ENCODE peak calls at places on chromosomes 2 and 18, in five cellular contexts. One of them, this sample, is unnamed.

GRCh38 chr2:178870703-178871102 is 63.5 kb upstream of the TTN start:
- DNase-seq in H7: no peak
- DNase-seq in tibial nerve: no peak
- DNase-seq in epithelial cell of esophagus: peak; percentile 73
- DNase-seq in lung: no peak
- DNase-seq in this sample: no peak

GRCh38 chr18:68428026-68428425 is 286.9 kb downstream of the TMX3 start:
- DNase-seq in H7: no peak
- DNase-seq in tibial nerve: no peak
- DNase-seq in epithelial cell of esophagus: peak; percentile 94
- DNase-seq in lung: no peak
- DNase-seq in this sample: no peak

GRCh38 chr2:43943323-43943722 is 52.5 kb downstream of the LRPPRC start:
- DNase-seq in H7: peak; percentile 9
- DNase-seq in epithelial cell of esophagus: no peak
- DNase-seq in tibial nerve: no peak
- DNase-seq in lung: no peak
- DNase-seq in this sample: no peak

GRCh38 chr2:116842164-116842563 is 972.3 kb upstream of the DDX18 start:
- DNase-seq in tibial nerve: no peak
- DNase-seq in epithelial cell of esophagus: no peak
- DNase-seq in lung: no peak
- DNase-seq in H7: no peak
- DNase-seq in this sample: no peak

GRCh38 chr2:85318222-85319182 is 9.3 kb downstream of the TGOLN2 start:
- DNase-seq in H7: no peak
- DNase-seq in tibial nerve: no peak
- DNase-seq in lung: no peak
- DNase-seq in epithelial cell of esophagus: peak; percentile 91
- DNase-seq in this sample: no peak

GRCh38 chr2:43605079-43605655 is 9.3 kb upstream of the THADA start:
- DNase-seq in H7: peak; percentile 28
- DNase-seq in epithelial cell of esophagus: peak; percentile 64
- DNase-seq in lung: no peak
- DNase-seq in tibial nerve: no peak
- DNase-seq in this sample: peak; percentile 17

GRCh38 chr2:171482308-171482707 is 40.0 kb upstream of the CYBRD1 start:
- DNase-seq in epithelial cell of esophagus: no peak
- DNase-seq in lung: no peak
- DNase-seq in H7: no peak
- DNase-seq in tibial nerve: no peak
- DNase-seq in this sample: no peak

GRCh38 chr2:205574041-205574440 is 108.3 kb upstream of the NRP2 start:
- DNase-seq in lung: no peak
- DNase-seq in epithelial cell of esophagus: peak; percentile 91
- DNase-seq in H7: no peak
- DNase-seq in tibial nerve: no peak
- DNase-seq in this sample: no peak

GRCh38 chr2:240573071-240573515 is 4.8 kb downstream of the RNPEPL1 start:
- DNase-seq in H7: no peak
- DNase-seq in tibial nerve: no peak
- DNase-seq in epithelial cell of esophagus: no peak
- DNase-seq in lung: no peak
- DNase-seq in this sample: no peak

GRCh38 chr2:197085665-197086064 is 159.2 kb upstream of the PGAP1 start:
- DNase-seq in lung: no peak
- DNase-seq in epithelial cell of esophagus: no peak
- DNase-seq in H7: no peak
- DNase-seq in tibial nerve: no peak
- DNase-seq in this sample: no peak

GRCh38 chr2:98086491-98087446 is at the start of gene VWA3B:
- DNase-seq in lung: peak; percentile 79
- DNase-seq in H7: peak; percentile 97
- DNase-seq in tibial nerve: no peak
- DNase-seq in epithelial cell of esophagus: peak; percentile 72
- DNase-seq in this sample: peak; percentile 25

GRCh38 chr2:68032702-68033101 is 30.1 kb downstream of the C1D start:
- DNase-seq in tibial nerve: no peak
- DNase-seq in lung: no peak
- DNase-seq in epithelial cell of esophagus: no peak
- DNase-seq in H7: no peak
- DNase-seq in this sample: no peak

GRCh38 chr2:101063352-101063751 is 61.3 kb downstream of the RPL31 start:
- DNase-seq in H7: no peak
- DNase-seq in tibial nerve: no peak
- DNase-seq in lung: no peak
- DNase-seq in epithelial cell of esophagus: no peak
- DNase-seq in this sample: no peak

GRCh38 chr2:164069542-164069941 is 333.7 kb upstream of the FIGN start:
- DNase-seq in epithelial cell of esophagus: no peak
- DNase-seq in tibial nerve: no peak
- DNase-seq in lung: no peak
- DNase-seq in H7: no peak
- DNase-seq in this sample: no peak

GRCh38 chr2:234256516-234256915 is 206.0 kb downstream of the SPP2 start:
- DNase-seq in H7: no peak
- DNase-seq in lung: no peak
- DNase-seq in tibial nerve: no peak
- DNase-seq in epithelial cell of esophagus: no peak
- DNase-seq in this sample: no peak

GRCh38 chr2:15287447-15288184 is 273.5 kb downstream of the NBAS start:
- DNase-seq in H7: no peak
- DNase-seq in tibial nerve: no peak
- DNase-seq in lung: no peak
- DNase-seq in epithelial cell of esophagus: no peak
- DNase-seq in this sample: no peak

GRCh38 chr18:12059334-12060181 is 34.1 kb upstream of the ANKRD62 start:
- DNase-seq in tibial nerve: no peak
- DNase-seq in lung: no peak
- DNase-seq in H7: no peak
- DNase-seq in epithelial cell of esophagus: no peak
- DNase-seq in this sample: no peak

GRCh38 chr2:15984367-15985255 is 44.3 kb downstream of the MYCN start:
- DNase-seq in tibial nerve: no peak
- DNase-seq in H7: peak; percentile 74
- DNase-seq in epithelial cell of esophagus: no peak
- DNase-seq in lung: no peak
- DNase-seq in this sample: peak; percentile 10

GRCh38 chr2:98468621-98469236 is 24.1 kb downstream of the INPP4A start:
- DNase-seq in tibial nerve: no peak
- DNase-seq in H7: no peak
- DNase-seq in epithelial cell of esophagus: peak; percentile 34
- DNase-seq in lung: no peak
- DNase-seq in this sample: no peak

GRCh38 chr2:28319118-28320008 is 73.3 kb upstream of the FOSL2 start:
- DNase-seq in H7: no peak
- DNase-seq in epithelial cell of esophagus: no peak
- DNase-seq in tibial nerve: no peak
- DNase-seq in lung: no peak
- DNase-seq in this sample: no peak

GRCh38 chr2:232365621-232366321 is 12.8 kb upstream of the ALPP start:
- DNase-seq in H7: peak; percentile 91
- DNase-seq in lung: no peak
- DNase-seq in tibial nerve: no peak
- DNase-seq in epithelial cell of esophagus: peak; percentile 43
- DNase-seq in this sample: no peak

GRCh38 chr18:31684279-31685096 is at the start of gene B4GALT6:
- DNase-seq in H7: peak; percentile 90
- DNase-seq in epithelial cell of esophagus: peak; percentile 20
- DNase-seq in tibial nerve: no peak
- DNase-seq in lung: no peak
- DNase-seq in this sample: peak; percentile 44

GRCh38 chr2:9207641-9208301 is 1.2 kb downstream of the ASAP2 start:
- DNase-seq in epithelial cell of esophagus: peak; percentile 54
- DNase-seq in H7: peak; percentile 80
- DNase-seq in tibial nerve: no peak
- DNase-seq in lung: peak; percentile 66
- DNase-seq in this sample: peak; percentile 10

GRCh38 chr18:23191952-23192662 is 56.8 kb downstream of the CABLES1 start:
- DNase-seq in epithelial cell of esophagus: peak; percentile 49
- DNase-seq in lung: no peak
- DNase-seq in tibial nerve: no peak
- DNase-seq in H7: no peak
- DNase-seq in this sample: no peak

GRCh38 chr2:211055438-211055837 is 499.0 kb downstream of the CPS1 start:
- DNase-seq in lung: no peak
- DNase-seq in H7: no peak
- DNase-seq in epithelial cell of esophagus: no peak
- DNase-seq in tibial nerve: no peak
- DNase-seq in this sample: no peak

GRCh38 chr2:70651727-70652126 is 98.1 kb upstream of the TGFA start:
- DNase-seq in epithelial cell of esophagus: no peak
- DNase-seq in tibial nerve: no peak
- DNase-seq in H7: no peak
- DNase-seq in lung: no peak
- DNase-seq in this sample: no peak

GRCh38 chr18:5456577-5457466 is 87.0 kb downstream of the EPB41L3 start:
- DNase-seq in epithelial cell of esophagus: no peak
- DNase-seq in lung: no peak
- DNase-seq in H7: peak; percentile 50
- DNase-seq in tibial nerve: no peak
- DNase-seq in this sample: no peak

GRCh38 chr2:146898083-146898482 is 946.7 kb upstream of the ACVR2A start:
- DNase-seq in lung: no peak
- DNase-seq in H7: no peak
- DNase-seq in tibial nerve: no peak
- DNase-seq in epithelial cell of esophagus: no peak
- DNase-seq in this sample: no peak

GRCh38 chr18:54551590-54551989 is 39.5 kb upstream of the DYNAP start:
- DNase-seq in lung: no peak
- DNase-seq in tibial nerve: no peak
- DNase-seq in H7: no peak
- DNase-seq in epithelial cell of esophagus: no peak
- DNase-seq in this sample: no peak

GRCh38 chr2:240389302-240389805 is 46.1 kb upstream of the GPC1 start:
- DNase-seq in tibial nerve: no peak
- DNase-seq in H7: no peak
- DNase-seq in epithelial cell of esophagus: no peak
- DNase-seq in lung: no peak
- DNase-seq in this sample: no peak